ENCODE peak calls at places on chromosome X, in four cellular contexts. P is cardiac muscle cell, F is NB4, I is thyroid gland. M is an unnamed sample.

GRCh38 chrX:68953331-68953730 is 124.5 kb downstream of the EFNB1 start:
- DNase-seq in I (no peak), P (no peak), F (no peak), M (peak)

GRCh38 chrX:115892787-115893671 is 277.5 kb upstream of the AGTR2 start:
- DNase-seq in F (peak), P (peak), I (peak), M (no peak)

GRCh38 chrX:41692162-41692749 is 3.5 kb downstream of the GPR34 start:
- DNase-seq in F (no peak), P (no peak), I (no peak), M (peak)

GRCh38 chrX:123590842-123591491 is 141.9 kb downstream of the THOC2 start:
- DNase-seq in F (no peak), I (no peak), P (no peak), M (peak)

GRCh38 chrX:107199491-107199890 is 6.7 kb downstream of the NUP62CL start:
- DNase-seq in F (no peak), I (no peak), P (no peak), M (no peak)

GRCh38 chrX:34734383-34734782 is 77.3 kb upstream of the TMEM47 start:
- DNase-seq in F (no peak), I (no peak), P (no peak), M (peak)

GRCh38 chrX:74284391-74284952 is 19.5 kb upstream of the ZCCHC13 start:
- DNase-seq in F (no peak), P (no peak), I (no peak), M (no peak)

GRCh38 chrX:28273751-28274150 is 292.5 kb upstream of the DCAF8L1 start:
- DNase-seq in F (no peak), I (no peak), P (no peak), M (no peak)

GRCh38 chrX:48487362-48487785 is 11.4 kb downstream of the FTSJ1 start:
- DNase-seq in P (no peak), F (no peak), I (no peak), M (peak)

GRCh38 chrX:71652405-71652804 is 14.9 kb upstream of the LOC101059915 start:
- DNase-seq in I (peak), F (peak), P (peak), M (peak)

GRCh38 chrX:12567857-12568256 is 223.4 kb upstream of the PRPS2 start:
- DNase-seq in P (peak), I (no peak), F (peak), M (peak)

GRCh38 chrX:96906741-96907140 is 23.0 kb downstream of the RPA4 start:
- DNase-seq in F (no peak), P (no peak), I (no peak), M (no peak)

DNA sequence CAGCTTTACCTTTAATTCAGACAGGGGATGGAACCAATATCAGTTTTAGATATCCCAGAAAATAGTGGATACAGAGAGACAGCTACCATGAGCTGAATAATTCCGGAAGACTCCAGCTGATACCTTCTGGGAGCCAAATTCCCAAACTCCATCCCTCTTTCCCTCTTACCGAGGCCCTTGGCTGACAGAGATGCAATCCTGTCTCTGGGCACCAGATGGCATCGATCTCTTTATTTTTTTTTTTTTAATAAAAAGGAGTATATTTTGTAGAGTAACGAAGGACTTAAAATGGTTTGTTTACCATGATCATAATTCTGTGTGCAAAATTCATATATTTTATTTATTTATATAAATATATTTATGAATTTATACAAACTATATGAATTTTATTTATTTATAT is 31.0 kb downstream of the RAB40A start:
- DNase-seq in I (no peak), P (peak), F (peak), M (no peak)
- TF ChIP-seq CTCF in I (no peak), P (peak), F (peak), M (peak)

DNA sequence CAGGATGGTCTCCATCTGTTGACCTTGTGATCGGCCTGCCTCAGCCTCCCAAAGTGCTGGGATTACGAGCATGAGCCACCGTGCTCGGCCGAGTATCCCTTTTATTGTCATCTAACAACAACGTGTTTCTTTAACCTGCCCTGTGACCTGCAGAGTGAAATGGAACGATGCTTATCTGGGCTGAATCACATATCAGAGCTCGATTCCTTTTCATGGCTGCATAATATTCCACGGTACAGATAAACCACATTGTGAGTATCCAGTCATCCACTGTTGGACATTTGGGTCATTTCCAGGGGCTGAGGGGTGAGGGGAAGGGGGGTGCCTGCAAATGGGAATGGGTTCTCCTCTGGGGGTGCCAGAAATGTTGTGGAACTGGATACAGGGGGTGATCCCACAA is 260.0 kb downstream of the ASMT start:
- DNase-seq in F (no peak), P (no peak), I (no peak), M (no peak)
- H3K4me3 ChIP-seq in F (no peak), P (no peak), I (no peak), M (no peak)

GRCh38 chrX:46642145-46642544 is 68.6 kb downstream of the CHST7 start:
- DNase-seq in P (no peak), I (peak), F (peak), M (no peak)
- TF ChIP-seq CTCF in P (peak), I (peak), F (no peak), M (peak)

GRCh38 chrX:4238916-4239315 is 525.5 kb upstream of the PRKX start:
- DNase-seq in I (no peak), P (no peak), F (no peak), M (no peak)

GRCh38 chrX:4243759-4244158 is 530.3 kb upstream of the PRKX start:
- DNase-seq in P (no peak), F (no peak), I (no peak), M (no peak)

GRCh38 chrX:4239650-4240540 is 526.4 kb upstream of the PRKX start:
- DNase-seq in F (peak), P (no peak), I (no peak), M (no peak)

GRCh38 chrX:4240541-4241194 is 527.2 kb upstream of the PRKX start:
- DNase-seq in P (no peak), F (peak), I (no peak), M (no peak)
- H3K4me3 ChIP-seq in P (no peak), F (no peak), I (no peak), M (no peak)

DNA sequence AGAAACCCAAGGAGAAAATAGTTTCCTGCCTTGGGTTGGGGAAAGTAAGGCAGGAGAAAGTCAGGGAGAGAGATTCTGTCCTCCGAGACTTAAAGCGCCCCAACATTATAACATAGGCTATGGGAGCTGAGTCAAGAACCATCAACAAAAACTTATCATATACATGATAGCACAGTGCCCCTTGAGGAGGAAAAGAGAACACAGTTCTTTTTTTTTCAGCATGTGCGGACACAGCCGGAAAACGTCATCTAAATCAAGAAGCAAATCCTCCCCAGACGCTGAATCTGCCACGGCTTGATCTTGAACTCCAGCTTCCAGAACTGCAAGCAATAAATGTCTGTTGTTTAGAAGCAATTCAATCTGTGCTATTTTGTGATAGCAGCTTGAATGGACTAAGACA is 549.6 kb upstream of the PRKX start:
- DNase-seq in F (peak), P (peak), I (no peak), M (no peak)
- TF ChIP-seq CTCF in F (peak), P (no peak), I (no peak), M (no peak)

DNA sequence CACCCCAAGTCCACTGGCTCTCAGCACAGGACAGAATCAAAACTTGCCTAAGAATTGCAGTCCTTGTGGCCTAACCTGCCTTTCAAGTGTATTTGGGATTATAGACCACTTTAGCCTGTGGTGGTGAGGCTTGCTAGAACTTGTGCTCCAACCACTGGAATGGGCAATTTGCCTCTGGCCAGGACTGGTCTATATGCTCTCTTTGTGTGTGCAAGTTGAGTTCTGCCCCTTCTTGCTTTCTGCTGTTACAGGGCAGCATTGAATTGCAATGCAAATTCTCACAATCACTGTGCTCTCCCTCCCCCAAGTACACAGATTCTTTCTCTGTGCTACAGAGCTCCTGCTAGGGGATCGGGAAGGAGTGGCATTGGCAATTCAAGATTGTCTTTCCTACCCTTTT is 233.6 kb upstream of the DIPK2B start:
- DNase-seq in P (no peak), I (no peak), F (no peak), M (no peak)
- H3K4me3 ChIP-seq in P (no peak), I (no peak), F (no peak), M (no peak)